ENCODE peak calls at places on chromosomes 2 and 18, in four cellular contexts. O, Q, L and K are unnamed samples.

GRCh38 chr18:42340423-42341009 is 385.5 kb downstream of the PIK3C3 start:
- DNase-seq in L (no peak), Q (no peak), O (no peak), K (no peak)

GRCh38 chr2:200575957-200576356 is 9.9 kb upstream of the AOX1 start:
- DNase-seq in Q (no peak), O (peak; percentile 28), L (peak; percentile 60), K (no peak)

GRCh38 chr18:77108001-77108692 is 24.4 kb downstream of the MBP start:
- DNase-seq in Q (peak; percentile 54), O (peak; percentile 29), L (no peak), K (no peak)

GRCh38 chr18:40366521-40366920 is 1588.5 kb upstream of the PIK3C3 start:
- DNase-seq in L (no peak), Q (no peak), O (no peak), K (no peak)

GRCh38 chr2:133884739-133885381 is 316.6 kb upstream of the NCKAP5 start:
- DNase-seq in Q (no peak), L (peak; percentile 54), O (peak; percentile 32), K (no peak)

GRCh38 chr2:22843919-22844537 is 541.0 kb upstream of the KLHL29 start:
- DNase-seq in L (no peak), Q (no peak), O (no peak), K (no peak)

GRCh38 chr2:41933035-41933429 is 114.8 kb upstream of the PKDCC start:
- DNase-seq in L (no peak), O (no peak), Q (no peak), K (no peak)

GRCh38 chr2:9140570-9141378 is 65.8 kb upstream of the ASAP2 start:
- DNase-seq in O (peak; percentile 18), L (no peak), Q (no peak), K (no peak)

GRCh38 chr2:178761759-178762371 is 45.4 kb downstream of the TTN start:
- DNase-seq in L (peak; percentile 85), Q (no peak), O (peak; percentile 67), K (no peak)

DNA sequence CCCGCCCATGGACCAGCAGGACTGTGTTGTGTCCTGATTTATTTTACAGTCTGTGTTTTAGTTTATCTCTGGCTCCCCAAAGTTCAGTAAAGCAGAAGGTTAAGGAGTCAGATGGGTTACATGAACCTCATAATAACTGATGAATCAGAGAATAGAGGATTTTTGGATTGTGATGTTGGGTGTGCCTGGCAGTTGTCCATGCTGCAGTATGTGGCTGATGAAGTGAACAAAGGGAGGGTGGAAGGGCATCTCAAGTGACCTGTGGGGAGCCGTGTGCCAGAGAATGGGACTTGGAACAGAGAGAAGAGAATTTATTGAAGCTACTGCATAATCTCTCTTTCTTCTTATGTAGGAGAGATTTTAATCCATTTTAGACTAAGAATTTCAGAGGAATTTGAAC is 145.5 kb downstream of the MAP4K4 start:
- DNase-seq in O (no peak), Q (peak; percentile 57), L (peak; percentile 25), K (no peak)
- H3K27ac ChIP-seq in O (no peak overlapping the region), Q (no peak overlapping the region), L (no peak overlapping the region), K (no peak overlapping the region)

DNA sequence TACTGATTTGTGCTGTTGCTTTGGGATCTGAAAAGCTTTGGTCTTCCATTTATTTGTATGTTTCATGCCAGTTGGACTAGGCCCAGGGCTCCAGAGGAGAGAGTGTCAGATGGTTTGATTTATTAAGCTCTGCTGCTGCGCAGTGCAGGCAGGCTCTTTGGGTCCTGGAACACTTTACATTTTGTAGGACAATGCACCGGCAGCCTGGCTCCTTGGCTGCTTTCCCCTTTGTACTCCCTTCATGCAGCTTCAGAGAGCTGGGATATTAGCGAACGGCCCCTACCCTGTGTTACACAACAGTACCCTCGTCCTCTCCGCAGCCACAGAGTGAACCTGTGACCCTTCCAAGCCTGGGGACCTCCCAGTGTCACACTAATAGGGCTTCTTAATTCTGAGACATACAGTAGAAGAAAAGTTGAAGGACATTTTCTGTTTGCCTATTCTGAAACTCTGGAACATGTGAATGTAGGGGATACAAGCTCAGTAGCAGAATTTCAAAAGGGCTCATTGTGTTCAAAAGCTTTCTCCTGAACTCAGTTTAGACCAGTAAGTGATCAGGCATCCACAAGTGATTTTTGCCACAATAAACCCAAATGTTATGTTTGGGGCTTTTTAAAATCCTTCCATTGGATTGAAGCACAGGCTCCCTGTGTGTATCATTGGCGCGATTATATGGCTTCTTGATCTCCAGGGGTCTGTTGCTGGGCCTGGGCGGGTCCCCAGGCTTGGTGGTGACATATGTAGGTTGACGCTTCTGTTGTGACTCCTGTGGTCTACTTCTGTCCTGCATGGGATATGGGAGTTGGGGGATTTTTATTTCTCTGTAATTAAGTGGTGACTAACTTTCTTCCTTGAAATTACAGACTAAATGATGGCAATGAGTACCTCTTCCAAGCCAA is 56.5 kb upstream of the EML6 start:
- DNase-seq in Q (no peak), L (no peak), O (no peak), K (no peak)
- H3K36me3 ChIP-seq in Q (peaks cover 77% of the 10 kb centered on the region), L (peaks cover 78% of the 10 kb centered on the region), O (peaks cover 91% of the 10 kb centered on the region), K (no peaks in the 10 kb centered on the region)

GRCh38 chr2:190343500-190344274 is at the start of gene INPP1:
- DNase-seq in O (peak; percentile 8), L (peak; percentile 46), Q (peak; percentile 82), K (peak; percentile 79)
- TF ChIP-seq CTCF in O (no peak), L (no peak), Q (no peak), K (no peak)

GRCh38 chr2:124286089-124286783 is 261.1 kb downstream of the CNTNAP5 start:
- DNase-seq in Q (no peak), O (no peak), L (no peak), K (no peak)

GRCh38 chr2:124289060-124289459 is 264.0 kb downstream of the CNTNAP5 start:
- DNase-seq in L (no peak), O (no peak), Q (no peak), K (no peak)

GRCh38 chr2:124281556-124281955 is 256.5 kb downstream of the CNTNAP5 start:
- DNase-seq in Q (peak; percentile 44), O (no peak), L (no peak), K (no peak)

GRCh38 chr2:124283090-124283489 is 258.0 kb downstream of the CNTNAP5 start:
- DNase-seq in L (peak; percentile 39), Q (no peak), O (no peak), K (no peak)
- H3K27ac ChIP-seq in L (no peak overlapping the region), Q (no peak overlapping the region), O (no peak overlapping the region), K (no peak overlapping the region)

DNA sequence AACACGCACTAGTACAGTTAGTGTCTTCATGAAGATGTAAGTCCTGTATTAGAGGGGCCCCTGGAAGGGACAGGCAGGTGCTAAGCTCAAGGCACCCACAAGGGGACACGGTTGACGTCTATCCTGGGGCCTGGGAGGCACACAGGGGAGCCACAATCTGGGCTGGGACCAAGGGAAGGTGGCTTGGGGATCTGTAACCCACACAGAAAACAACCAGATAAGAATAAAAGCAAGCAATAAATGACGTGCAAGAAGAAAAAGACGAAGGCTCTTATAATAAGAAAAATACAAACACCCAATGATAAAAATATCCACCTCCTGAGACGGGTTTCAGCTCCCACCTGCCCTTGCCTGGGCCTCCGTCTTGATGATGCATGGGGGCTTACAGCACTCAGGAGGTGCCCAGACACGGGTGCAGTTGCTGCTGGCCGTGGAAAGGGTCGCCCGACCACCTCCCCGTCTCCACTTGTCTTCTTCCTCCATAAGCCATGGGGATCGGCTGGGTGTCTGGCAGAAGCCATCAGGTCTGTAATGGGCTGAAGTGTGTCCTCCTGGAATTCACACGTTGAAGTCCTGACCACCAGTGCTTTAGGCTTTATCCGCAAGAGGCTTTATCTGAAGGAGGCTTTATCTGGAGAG is 73.9 kb downstream of the TWIST2 start:
- DNase-seq in O (no peak), Q (no peak), L (no peak), K (no peak)
- H3K36me3 ChIP-seq in O (no peaks in the 10 kb centered on the region), Q (no peaks in the 10 kb centered on the region), L (no peaks in the 10 kb centered on the region), K (no peaks in the 10 kb centered on the region)

GRCh38 chr2:232478571-232479340 is 8.9 kb downstream of the ECEL1 start:
- DNase-seq in Q (peak; percentile 34), L (no peak), O (no peak), K (peak; percentile 75)

GRCh38 chr2:232476045-232476444 is 11.6 kb downstream of the ECEL1 start:
- DNase-seq in L (no peak), O (no peak), Q (no peak), K (no peak)

GRCh38 chr2:232477751-232478510 is 9.7 kb downstream of the ECEL1 start:
- DNase-seq in Q (peak; percentile 35), O (no peak), L (no peak), K (no peak)

GRCh38 chr2:232476791-232477190 is 10.8 kb downstream of the ECEL1 start:
- DNase-seq in L (no peak), Q (peak; percentile 26), O (no peak), K (no peak)

DNA sequence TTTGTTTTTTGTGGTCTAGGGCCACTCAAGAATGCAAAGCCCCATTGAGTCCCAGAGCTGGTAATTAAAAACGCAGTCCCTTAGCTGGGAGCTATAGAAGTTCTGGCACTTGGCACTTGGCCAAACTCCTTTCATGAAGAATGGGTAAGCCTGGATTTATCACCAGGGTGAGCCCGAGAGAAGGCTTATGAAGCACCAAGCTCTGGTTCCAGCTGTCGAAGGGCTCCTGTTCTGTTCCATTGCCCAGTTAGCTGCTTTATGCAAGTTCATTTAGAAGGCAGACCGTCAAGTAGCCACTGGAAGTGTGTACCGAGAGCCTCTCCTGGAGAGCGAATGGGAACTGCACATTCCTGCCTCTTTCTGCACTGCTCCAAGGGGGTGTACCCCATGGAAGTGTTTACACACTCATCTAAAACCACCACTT is 14.2 kb downstream of the ECEL1 start:
- DNase-seq in L (peak; percentile 3), Q (no peak), O (no peak), K (no peak)
- TF ChIP-seq CTCF in L (no peak), Q (no peak), O (no peak), K (no peak)

GRCh38 chr2:239009001-239009961 is 161.4 kb downstream of the TWIST2 start:
- DNase-seq in L (no peak), O (no peak), Q (no peak), K (no peak)
- H3K27ac ChIP-seq in L (no peak overlapping the region), O (no peak overlapping the region), Q (no peak overlapping the region), K (no peak overlapping the region)